ENCODE peak calls at places on chromosomes 4 and X, in ten cellular contexts. H, T, N, E, L, X, Y, K, J and O are unnamed samples.

GRCh38 chr4:87032884-87033533 is 98.2 kb downstream of the AFF1 start:
- DNase-seq in H (no peak), T (no peak), N (no peak), E (no peak), L (peak; percentile 83), X (no peak), Y (no peak), K (no peak), J (no peak), O (no peak)

GRCh38 chrX:86039625-86040568 is 7.5 kb downstream of the CHM start:
- DNase-seq in H (no peak), T (no peak), N (no peak), E (no peak), L (no peak), X (no peak), Y (no peak), K (no peak), J (no peak), O (no peak)

GRCh38 chr4:151045907-151046306 is 30.8 kb upstream of the LRBA start:
- DNase-seq in H (peak; percentile 21), T (no peak), N (no peak), E (no peak), L (no peak), X (no peak), Y (no peak), K (no peak), J (no peak), O (no peak)

GRCh38 chrX:72297953-72298730 is 7.6 kb downstream of the CITED1 start:
- DNase-seq in H (no peak), T (no peak), N (no peak), E (no peak), L (no peak), X (no peak), Y (no peak), K (no peak), J (no peak), O (no peak)

GRCh38 chr4:147944670-147945260 is 212.9 kb downstream of the ARHGAP10 start:
- DNase-seq in H (no peak), T (no peak), N (no peak), E (no peak), L (no peak), X (no peak), Y (no peak), K (no peak), J (no peak), O (no peak)

GRCh38 chr4:110211007-110211769 is 12.8 kb upstream of the ELOVL6 start:
- DNase-seq in H (no peak), T (no peak), N (no peak), E (peak; percentile 28), L (peak; percentile 63), X (peak; percentile 37), Y (no peak), K (no peak), J (peak; percentile 25), O (no peak)

GRCh38 chrX:333611-334311 is 15.2 kb upstream of the GTPBP6 start:
- DNase-seq in H (no peak), T (no peak), N (no peak), E (no peak), L (no peak), X (no peak), Y (peak; percentile 18), K (no peak), J (no peak), O (no peak)

GRCh38 chr4:82900016-82900334 is 560 bp upstream of the THAP9 start:
- DNase-seq in H (no peak), T (no peak), N (no peak), E (peak; percentile 8), L (peak; percentile 44), X (no peak), Y (no peak), K (no peak), J (no peak), O (no peak)

GRCh38 chrX:135345328-135345645 is 36.0 kb downstream of the ETDC start:
- DNase-seq in H (no peak), T (no peak), N (no peak), E (peak; percentile 5), L (peak; percentile 49), X (peak; percentile 67), Y (peak; percentile 47), K (no peak), J (peak; percentile 38), O (no peak)

GRCh38 chr4:173403051-173403450 is 4.1 kb upstream of the SCRG1 start:
- DNase-seq in H (no peak), T (no peak), N (no peak), E (no peak), L (peak; percentile 39), X (no peak), Y (no peak), K (no peak), J (no peak), O (no peak)

GRCh38 chrX:118823263-118824172 is at the start of gene ZCCHC12:
- DNase-seq in H (peak; percentile 27), T (peak; percentile 43), N (no peak), E (peak; percentile 48), L (peak; percentile 37), X (peak; percentile 31), Y (peak; percentile 36), K (no peak), J (peak; percentile 35), O (no peak)

GRCh38 chrX:40130207-40130606 is 32.4 kb upstream of the BCOR start:
- DNase-seq in H (peak; percentile 37), T (no peak), N (no peak), E (peak; percentile 50), L (peak; percentile 70), X (no peak), Y (no peak), K (no peak), J (no peak), O (no peak)

GRCh38 chr4:77076889-77077635 is 1.3 kb upstream of the CCNI start:
- DNase-seq in H (no peak), T (no peak), N (no peak), E (no peak), L (no peak), X (no peak), Y (no peak), K (no peak), J (no peak), O (no peak)

GRCh38 chrX:70434914-70435586 is 9.6 kb upstream of the DLG3 start:
- DNase-seq in H (no peak), T (no peak), N (no peak), E (no peak), L (peak; percentile 48), X (no peak), Y (peak; percentile 75), K (no peak), J (no peak), O (no peak)

GRCh38 chr4:181194096-181194495 is 1049.1 kb upstream of the TENM3 start:
- DNase-seq in H (no peak), T (no peak), N (no peak), E (no peak), L (peak; percentile 1), X (no peak), Y (no peak), K (no peak), J (no peak), O (no peak)

GRCh38 chr4:107913283-107913899 is 18.0 kb upstream of the CYP2U1 start:
- DNase-seq in H (peak; percentile 54), T (no peak), N (no peak), E (peak; percentile 12), L (peak; percentile 76), X (peak; percentile 43), Y (no peak), K (no peak), J (peak; percentile 11), O (peak; percentile 23)

GRCh38 chrX:47796433-47796906 is 40.2 kb upstream of the ZNF81 start:
- DNase-seq in H (no peak), T (no peak), N (no peak), E (no peak), L (peak; percentile 84), X (no peak), Y (no peak), K (no peak), J (no peak), O (no peak)

GRCh38 chrX:39731735-39732134 is 366.0 kb downstream of the BCOR start:
- DNase-seq in H (no peak), T (no peak), N (no peak), E (no peak), L (no peak), X (no peak), Y (peak; percentile 57), K (no peak), J (no peak), O (no peak)

GRCh38 chrX:10759400-10759799 is 139.0 kb upstream of the MID1 start:
- DNase-seq in H (no peak), T (no peak), N (no peak), E (no peak), L (no peak), X (no peak), Y (no peak), K (no peak), J (no peak), O (no peak)
- H3K4me3 ChIP-seq in H (no peak overlapping the region), T (no peak overlapping the region), N (no peak overlapping the region), E (no peak overlapping the region), L (no peak overlapping the region), X (no peak overlapping the region), Y (no peak overlapping the region), K (no peak overlapping the region), J (no peak overlapping the region), O (peak overlapping the region; percentile 23)

GRCh38 chrX:20266810-20267598 is at the start of gene RPS6KA3:
- DNase-seq in H (peak; percentile 57), T (peak; percentile 92), N (peak; percentile 93), E (peak; percentile 63), L (peak; percentile 79), X (peak; percentile 90), Y (peak; percentile 91), K (peak; percentile 59), J (peak; percentile 94), O (peak; percentile 89)
- TF ChIP-seq POLR2A in H (no peak), T (peak; percentile 72), N (no peak), E (peak; percentile 29), L (peak; percentile 59), X (peak; percentile 76), Y (peak; percentile 76), K (peak; percentile 74), J (peak; percentile 78), O (peak; percentile 17)

GRCh38 chrX:49270249-49270921 is 792 bp downstream of the PPP1R3F start:
- DNase-seq in H (no peak), T (no peak), N (no peak), E (no peak), L (no peak), X (no peak), Y (no peak), K (no peak), J (no peak), O (no peak)
- H3K4me1 ChIP-seq in H (peaks cover 8% of the 10 kb centered on the region), T (no peaks in the 10 kb centered on the region), N (peaks cover 33% of the 10 kb centered on the region), E (peaks cover 29% of the 10 kb centered on the region), L (peaks cover 2% of the 10 kb centered on the region), X (peaks cover 37% of the 10 kb centered on the region), Y (peaks cover 29% of the 10 kb centered on the region), K (peaks cover 18% of the 10 kb centered on the region), J (peaks cover 14% of the 10 kb centered on the region), O (no peaks in the 10 kb centered on the region)

DNA sequence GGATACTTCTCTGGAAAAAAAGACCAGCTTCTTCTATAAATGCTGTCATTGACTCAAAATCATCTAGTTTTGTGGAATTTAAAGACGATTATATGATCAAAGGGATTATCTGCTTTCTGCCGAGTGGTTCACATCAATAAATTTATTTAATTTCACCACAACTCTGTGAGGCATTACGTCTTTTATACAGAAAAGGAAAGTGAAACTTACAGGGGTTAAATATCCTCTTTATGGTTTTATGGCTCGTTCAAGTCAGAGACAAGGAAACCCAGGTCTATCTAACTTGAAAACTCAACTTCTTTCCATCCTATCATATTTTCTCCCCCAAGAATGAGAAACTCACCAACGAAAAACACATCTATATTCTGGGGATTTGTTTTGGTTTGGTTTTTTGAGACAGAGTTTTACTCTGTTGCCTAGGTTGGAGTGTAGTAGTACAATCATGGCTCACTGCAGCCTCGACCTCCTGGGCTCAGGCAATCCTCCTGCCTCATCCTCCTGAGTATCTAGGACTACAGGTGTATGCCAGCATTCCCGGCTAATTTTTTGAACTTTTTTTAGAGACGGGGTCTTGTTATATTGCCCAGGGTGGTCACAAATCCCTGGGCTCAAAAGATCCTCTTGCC is 377.9 kb upstream of the EMCN start:
- DNase-seq in H (no peak), T (no peak), N (no peak), E (no peak), L (no peak), X (no peak), Y (no peak), K (no peak), J (no peak), O (no peak)
- H3K4me3 ChIP-seq in H (no peak overlapping the region), T (peak overlapping the region; percentile 49), N (peak overlapping the region; percentile 30), E (no peak overlapping the region), L (peak overlapping the region; percentile 28), X (no peak overlapping the region), Y (peak overlapping the region; percentile 54), K (peak overlapping the region; percentile 56), J (peak overlapping the region; percentile 41), O (peak overlapping the region; percentile 35)